ENCODE peak calls at places on chromosomes 5 and 9, in five cellular contexts. B, N, A, R and G are unnamed samples.
A peak's percentile ranks its signal among the peaks of the same experiment; 100 is the strongest.

GRCh38 chr5:179839328-179840256 is 18.9 kb downstream of the SQSTM1 start:
- DNase-seq in A (peak; percentile 44), N (no peak), R (no peak), B (peak; percentile 39), G (no peak)

GRCh38 chr5:139955616-139956283 is 87.3 kb downstream of the NRG2 start:
- DNase-seq in A (no peak), R (no peak), N (no peak), B (no peak), G (no peak)

GRCh38 chr9:98811051-98811650 is 3.7 kb downstream of the GALNT12 start:
- DNase-seq in A (no peak), R (no peak), B (peak; percentile 96), N (no peak), G (no peak)

GRCh38 chr9:115691686-115692085 is 461.9 kb upstream of the PAPPA start:
- DNase-seq in N (no peak), A (no peak), R (no peak), B (peak; percentile 90), G (no peak)

GRCh38 chr9:99807276-99807852 is 14.3 kb upstream of the NR4A3 start:
- DNase-seq in N (peak; percentile 65), A (peak; percentile 48), B (peak; percentile 59), R (peak; percentile 65), G (no peak)

GRCh38 chr5:67095346-67095871 is 101.2 kb downstream of the CD180 start:
- DNase-seq in N (peak; percentile 61), B (peak; percentile 33), A (peak; percentile 80), R (peak; percentile 75), G (no peak)

GRCh38 chr5:177469750-177470525 is 3.5 kb downstream of the DBN1 start:
- DNase-seq in B (no peak), N (no peak), A (no peak), R (no peak), G (no peak)

GRCh38 chr9:136570191-136570845 is 24.5 kb upstream of the NOTCH1 start:
- DNase-seq in R (no peak), A (no peak), N (no peak), B (no peak), G (no peak)

GRCh38 chr5:21774281-21774680 is 1078.9 kb downstream of the CDH12 start:
- DNase-seq in A (no peak), B (no peak), R (no peak), N (no peak), G (no peak)

GRCh38 chr5:170251462-170251861 is 18.7 kb downstream of the C5orf58 start:
- DNase-seq in N (no peak), R (no peak), B (no peak), A (no peak), G (no peak)

GRCh38 chr9:32454280-32454679 is 69.8 kb downstream of the ACO1 start:
- DNase-seq in N (no peak), B (no peak), A (no peak), R (no peak), G (no peak)

GRCh38 chr5:93594591-93595419 is 11.8 kb downstream of the NR2F1 start:
- DNase-seq in N (no peak), B (no peak), A (no peak), R (no peak), G (no peak)

GRCh38 chr5:171295801-171296200 is 13.2 kb upstream of the TLX3 start:
- DNase-seq in N (no peak), A (no peak), R (no peak), B (no peak), G (no peak)

GRCh38 chr9:15306068-15306756 is 804 bp downstream of the TTC39B start:
- DNase-seq in B (peak; percentile 56), A (peak; percentile 38), N (peak; percentile 78), R (peak; percentile 67), G (peak; percentile 65)
- H3K27ac ChIP-seq in B (peak overlapping the region; percentile 96), A (peak overlapping the region; percentile 86), N (peak overlapping the region; percentile 79), R (peak overlapping the region; percentile 88), G (peak overlapping the region; percentile 83)

GRCh38 chr5:132458651-132459030 is 31.9 kb downstream of the IRF1 start:
- DNase-seq in A (no peak), B (peak; percentile 75), N (no peak), R (no peak), G (no peak)

GRCh38 chr5:132457371-132458225 is 33.0 kb downstream of the IRF1 start:
- DNase-seq in R (peak; percentile 55), B (peak; percentile 89), N (no peak), A (no peak), G (no peak)

GRCh38 chr5:132459031-132459982 is 31.3 kb downstream of the IRF1 start:
- DNase-seq in A (no peak), R (no peak), N (no peak), B (peak; percentile 75), G (peak; percentile 7)

GRCh38 chr5:132456553-132457361 is 33.8 kb downstream of the IRF1 start:
- DNase-seq in A (peak; percentile 56), R (no peak), N (no peak), B (no peak), G (no peak)

DNA sequence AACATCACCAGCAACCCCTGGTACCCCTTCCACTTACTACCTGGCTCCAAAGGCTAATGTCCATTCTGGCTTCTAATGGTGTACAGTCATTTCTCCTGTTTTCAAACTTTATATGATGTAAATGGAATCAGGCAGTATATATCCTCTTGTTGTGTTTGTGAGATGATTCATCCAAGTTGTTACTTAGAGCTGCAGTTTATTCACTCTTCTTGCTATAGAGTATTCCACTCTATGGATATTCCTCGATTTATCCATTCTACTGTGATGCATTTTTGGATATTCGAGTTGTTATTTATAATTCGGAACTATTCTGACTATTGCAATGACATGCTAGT is 32.4 kb downstream of the IRF1 start:
- DNase-seq in A (no peak), N (no peak), R (no peak), B (peak; percentile 68), G (no peak)
- H3K4me1 ChIP-seq in A (peaks cover 86% of the 10 kb centered on the region), N (no peaks in the 10 kb centered on the region), R (no peaks in the 10 kb centered on the region), B (peaks cover 29% of the 10 kb centered on the region), G (peaks cover 34% of the 10 kb centered on the region)

GRCh38 chr5:98259595-98259994 is 513.9 kb upstream of the RGMB start:
- DNase-seq in N (no peak), A (no peak), B (no peak), R (no peak), G (no peak)
- H3K27ac ChIP-seq in N (no peak overlapping the region), A (no peak overlapping the region), B (no peak overlapping the region), R (no peak overlapping the region), G (no peak overlapping the region)

DNA sequence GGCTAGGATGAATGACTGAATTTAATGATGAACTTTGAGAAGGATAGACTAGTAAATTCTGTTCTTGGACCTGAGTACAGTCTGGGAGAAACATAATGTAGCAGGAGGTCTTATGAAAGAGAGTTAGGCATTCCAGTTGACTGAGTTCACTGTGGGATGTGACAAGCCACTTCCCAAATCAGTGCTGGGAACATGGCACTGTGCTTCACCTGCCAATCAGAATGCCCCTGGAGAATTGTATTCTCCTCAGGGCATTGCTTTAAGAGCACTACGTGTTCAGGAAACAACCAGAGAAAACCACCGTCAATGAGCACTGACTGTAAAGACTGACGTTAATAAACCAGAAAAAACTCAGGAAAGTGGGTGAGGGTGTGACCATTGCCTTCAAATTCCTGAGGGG is 1.2 kb downstream of the CCDC107 start:
- DNase-seq in N (no peak), B (peak; percentile 49), R (no peak), A (no peak), G (no peak)
- H3K4me1 ChIP-seq in N (no peaks in the 10 kb centered on the region), B (peaks cover 10% of the 10 kb centered on the region), R (peaks cover 6% of the 10 kb centered on the region), A (peaks cover 47% of the 10 kb centered on the region), G (peaks cover 13% of the 10 kb centered on the region)

GRCh38 chr5:135396459-135397055 is 2.5 kb downstream of the MACROH2A1 start:
- DNase-seq in R (no peak), A (no peak), N (no peak), B (no peak), G (no peak)
- H3K27ac ChIP-seq in R (no peak overlapping the region), A (peak overlapping the region; percentile 97), N (no peak overlapping the region), B (no peak overlapping the region), G (no peak overlapping the region)

DNA sequence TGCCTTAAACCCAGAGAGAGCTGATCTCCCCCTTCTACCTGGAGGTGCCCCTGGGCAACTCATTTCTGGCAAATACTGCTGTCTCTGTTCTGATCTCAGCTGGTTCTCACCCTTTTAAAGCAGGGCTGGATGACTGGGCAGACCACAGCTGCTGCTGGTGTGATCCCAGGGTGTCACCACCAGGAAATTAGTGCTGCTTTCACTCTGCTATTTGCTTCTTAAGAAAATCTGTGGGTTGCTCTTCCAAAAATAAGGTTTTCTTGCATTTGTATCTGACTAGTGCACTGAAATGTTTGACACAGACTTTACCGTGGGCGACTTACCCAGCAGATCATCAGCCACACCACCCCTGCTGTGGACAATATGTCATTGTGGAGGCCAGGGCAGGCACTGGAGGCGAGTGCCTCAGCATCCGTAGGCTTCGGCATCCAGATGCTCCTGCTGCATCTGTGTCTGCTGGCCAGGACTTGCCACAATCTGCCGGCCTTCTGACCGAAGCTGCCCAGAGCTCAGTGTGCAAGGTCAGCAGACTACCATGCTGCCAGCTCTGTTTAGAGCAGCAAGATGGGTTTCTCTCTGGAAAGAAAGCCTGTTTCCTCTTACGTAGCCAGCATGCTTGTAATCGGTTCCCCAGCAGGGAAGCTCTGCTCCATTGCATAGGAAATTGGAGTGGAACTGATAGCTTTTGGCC is 13.6 kb downstream of the ARHGAP26 start:
- DNase-seq in N (no peak), R (no peak), B (no peak), A (peak; percentile 41), G (no peak)
- H3K4me1 ChIP-seq in N (no peaks in the 10 kb centered on the region), R (peaks cover 15% of the 10 kb centered on the region), B (peaks cover 3% of the 10 kb centered on the region), A (peaks cover 100% of the 10 kb centered on the region), G (peaks cover 18% of the 10 kb centered on the region)